ENCODE peak calls at places on chromosome 11, in seven cellular contexts. One of them, this sample, is unnamed.

GRCh38 chr11:132035736-132036135 is 665.3 kb downstream of the NTM start:
- DNase-seq in fibroblast of mammary gland: no peak
- DNase-seq in keratinocyte: no peak
- DNase-seq in SK-N-SH: peak
- DNase-seq in tibial artery: no peak
- DNase-seq in esophagus muscularis mucosa: no peak
- DNase-seq in foreskin keratinocyte: no peak
- DNase-seq in this sample: no peak

GRCh38 chr11:71391786-71392185 is 56.4 kb downstream of the DHCR7 start:
- DNase-seq in fibroblast of mammary gland: no peak
- DNase-seq in keratinocyte: no peak
- DNase-seq in SK-N-SH: no peak
- DNase-seq in tibial artery: no peak
- DNase-seq in esophagus muscularis mucosa: no peak
- DNase-seq in foreskin keratinocyte: no peak
- DNase-seq in this sample: no peak

GRCh38 chr11:76591416-76591815 is 79.1 kb downstream of the LRRC32 start:
- DNase-seq in fibroblast of mammary gland: no peak
- DNase-seq in keratinocyte: no peak
- DNase-seq in SK-N-SH: no peak
- DNase-seq in tibial artery: no peak
- DNase-seq in esophagus muscularis mucosa: no peak
- DNase-seq in foreskin keratinocyte: no peak
- DNase-seq in this sample: no peak

GRCh38 chr11:538431-539051 is 1.2 kb downstream of the LRRC56 start:
- DNase-seq in fibroblast of mammary gland: no peak
- DNase-seq in keratinocyte: no peak
- DNase-seq in SK-N-SH: no peak
- DNase-seq in tibial artery: no peak
- DNase-seq in esophagus muscularis mucosa: no peak
- DNase-seq in foreskin keratinocyte: no peak
- DNase-seq in this sample: peak

GRCh38 chr11:72579816-72580647 is 94.2 kb downstream of the PDE2A start:
- DNase-seq in fibroblast of mammary gland: no peak
- DNase-seq in keratinocyte: no peak
- DNase-seq in SK-N-SH: no peak
- DNase-seq in tibial artery: peak
- DNase-seq in esophagus muscularis mucosa: no peak
- DNase-seq in foreskin keratinocyte: no peak
- DNase-seq in this sample: no peak

GRCh38 chr11:65978391-65979238 is 17.1 kb downstream of the SART1 start:
- DNase-seq in fibroblast of mammary gland: no peak
- DNase-seq in keratinocyte: no peak
- DNase-seq in SK-N-SH: peak
- DNase-seq in tibial artery: no peak
- DNase-seq in esophagus muscularis mucosa: no peak
- DNase-seq in foreskin keratinocyte: no peak
- DNase-seq in this sample: no peak

GRCh38 chr11:763073-763463 is 14.2 kb downstream of the GATD1 start:
- DNase-seq in fibroblast of mammary gland: no peak
- DNase-seq in keratinocyte: no peak
- DNase-seq in SK-N-SH: peak
- DNase-seq in tibial artery: no peak
- DNase-seq in esophagus muscularis mucosa: no peak
- DNase-seq in foreskin keratinocyte: no peak
- DNase-seq in this sample: no peak

GRCh38 chr11:14179126-14179820 is 179.7 kb downstream of the RRAS2 start:
- DNase-seq in fibroblast of mammary gland: peak
- DNase-seq in keratinocyte: no peak
- DNase-seq in SK-N-SH: no peak
- DNase-seq in tibial artery: no peak
- DNase-seq in esophagus muscularis mucosa: peak
- DNase-seq in foreskin keratinocyte: no peak
- DNase-seq in this sample: no peak

GRCh38 chr11:3627291-3627690 is 14.5 kb downstream of the ART5 start:
- DNase-seq in fibroblast of mammary gland: peak
- DNase-seq in keratinocyte: no peak
- DNase-seq in SK-N-SH: no peak
- DNase-seq in tibial artery: peak
- DNase-seq in esophagus muscularis mucosa: no peak
- DNase-seq in foreskin keratinocyte: peak
- DNase-seq in this sample: no peak

GRCh38 chr11:528166-528814 is 7.1 kb downstream of the HRAS start:
- DNase-seq in fibroblast of mammary gland: no peak
- DNase-seq in keratinocyte: no peak
- DNase-seq in SK-N-SH: no peak
- DNase-seq in tibial artery: no peak
- DNase-seq in esophagus muscularis mucosa: no peak
- DNase-seq in foreskin keratinocyte: no peak
- DNase-seq in this sample: no peak

GRCh38 chr11:63761173-63761572 is 7.4 kb downstream of the ZFTA start:
- DNase-seq in fibroblast of mammary gland: no peak
- DNase-seq in keratinocyte: no peak
- DNase-seq in SK-N-SH: no peak
- DNase-seq in tibial artery: no peak
- DNase-seq in esophagus muscularis mucosa: no peak
- DNase-seq in foreskin keratinocyte: no peak
- DNase-seq in this sample: no peak

GRCh38 chr11:110251837-110252236 is 44.6 kb downstream of the RDX start:
- DNase-seq in fibroblast of mammary gland: peak
- DNase-seq in keratinocyte: no peak
- DNase-seq in SK-N-SH: no peak
- DNase-seq in tibial artery: no peak
- DNase-seq in esophagus muscularis mucosa: no peak
- DNase-seq in foreskin keratinocyte: peak
- DNase-seq in this sample: no peak

GRCh38 chr11:69306821-69307220 is 12.9 kb downstream of the MYEOV start:
- DNase-seq in fibroblast of mammary gland: no peak
- DNase-seq in keratinocyte: no peak
- DNase-seq in SK-N-SH: no peak
- DNase-seq in tibial artery: peak
- DNase-seq in esophagus muscularis mucosa: no peak
- DNase-seq in foreskin keratinocyte: no peak
- DNase-seq in this sample: no peak

GRCh38 chr11:46279393-46280099 is 2.1 kb downstream of the CREB3L1 start:
- DNase-seq in fibroblast of mammary gland: peak
- DNase-seq in keratinocyte: no peak
- DNase-seq in SK-N-SH: peak
- DNase-seq in tibial artery: no peak
- DNase-seq in esophagus muscularis mucosa: no peak
- DNase-seq in foreskin keratinocyte: no peak
- DNase-seq in this sample: peak

GRCh38 chr11:1336836-1337646 is 27.6 kb upstream of the TOLLIP start:
- DNase-seq in fibroblast of mammary gland: no peak
- DNase-seq in keratinocyte: no peak
- DNase-seq in SK-N-SH: peak
- DNase-seq in tibial artery: peak
- DNase-seq in esophagus muscularis mucosa: peak
- DNase-seq in foreskin keratinocyte: no peak
- DNase-seq in this sample: peak

GRCh38 chr11:34523053-34523452 is 9.5 kb upstream of the ELF5 start:
- DNase-seq in fibroblast of mammary gland: no peak
- DNase-seq in keratinocyte: no peak
- DNase-seq in SK-N-SH: peak
- DNase-seq in tibial artery: no peak
- DNase-seq in esophagus muscularis mucosa: no peak
- DNase-seq in foreskin keratinocyte: no peak
- DNase-seq in this sample: no peak

GRCh38 chr11:107477820-107478219 is 20.2 kb upstream of the CWF19L2 start:
- DNase-seq in fibroblast of mammary gland: no peak
- DNase-seq in keratinocyte: no peak
- DNase-seq in SK-N-SH: no peak
- DNase-seq in tibial artery: no peak
- DNase-seq in esophagus muscularis mucosa: no peak
- DNase-seq in foreskin keratinocyte: no peak
- DNase-seq in this sample: no peak

GRCh38 chr11:33412231-33412630 is 155.1 kb downstream of the HIPK3 start:
- DNase-seq in fibroblast of mammary gland: no peak
- DNase-seq in keratinocyte: no peak
- DNase-seq in SK-N-SH: no peak
- DNase-seq in tibial artery: no peak
- DNase-seq in esophagus muscularis mucosa: no peak
- DNase-seq in foreskin keratinocyte: no peak
- DNase-seq in this sample: no peak

GRCh38 chr11:12800032-12800671 is 125.9 kb downstream of the TEAD1 start:
- DNase-seq in fibroblast of mammary gland: peak
- DNase-seq in keratinocyte: no peak
- DNase-seq in SK-N-SH: peak
- DNase-seq in tibial artery: no peak
- DNase-seq in esophagus muscularis mucosa: no peak
- DNase-seq in foreskin keratinocyte: peak
- DNase-seq in this sample: no peak

GRCh38 chr11:64334764-64335741 is 5.0 kb upstream of the CCDC88B start:
- DNase-seq in fibroblast of mammary gland: peak
- DNase-seq in keratinocyte: peak
- DNase-seq in SK-N-SH: peak
- DNase-seq in tibial artery: peak
- DNase-seq in esophagus muscularis mucosa: no peak
- DNase-seq in foreskin keratinocyte: peak
- DNase-seq in this sample: no peak

GRCh38 chr11:116471608-116472007 is 301.2 kb downstream of the BUD13 start:
- DNase-seq in fibroblast of mammary gland: peak
- DNase-seq in keratinocyte: peak
- DNase-seq in SK-N-SH: no peak
- DNase-seq in tibial artery: no peak
- DNase-seq in esophagus muscularis mucosa: no peak
- DNase-seq in foreskin keratinocyte: peak
- DNase-seq in this sample: no peak

DNA sequence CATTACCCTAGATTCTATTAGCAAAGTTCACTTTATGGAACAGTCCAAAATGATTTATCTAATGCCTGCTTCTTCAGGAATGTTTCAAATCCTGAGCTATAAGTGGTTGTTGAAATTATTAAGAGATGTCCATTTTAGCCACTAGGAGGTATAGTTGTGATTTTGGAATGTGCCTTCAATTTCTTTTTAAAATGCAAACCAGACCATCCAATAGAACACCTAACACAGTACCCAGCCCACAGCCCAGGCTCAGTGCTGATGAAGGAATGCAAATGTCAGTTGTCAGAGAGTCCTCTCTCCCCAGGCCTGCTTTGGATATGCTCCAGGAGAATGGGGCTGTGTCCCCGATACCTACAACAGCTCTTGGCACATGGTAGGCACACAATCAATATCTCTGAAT is 85.8 kb upstream of the E2F8 start:
- DNase-seq in fibroblast of mammary gland: peak
- DNase-seq in keratinocyte: no peak
- DNase-seq in SK-N-SH: no peak
- DNase-seq in tibial artery: no peak
- DNase-seq in esophagus muscularis mucosa: no peak
- DNase-seq in foreskin keratinocyte: no peak
- DNase-seq in this sample: no peak
- TF ChIP-seq CTCF in fibroblast of mammary gland: peak
- TF ChIP-seq CTCF in keratinocyte: no peak
- TF ChIP-seq CTCF in SK-N-SH: peak
- TF ChIP-seq CTCF in tibial artery: peak
- TF ChIP-seq CTCF in esophagus muscularis mucosa: no peak
- TF ChIP-seq CTCF in foreskin keratinocyte: peak
- TF ChIP-seq CTCF in this sample: peak

GRCh38 chr11:92225563-92226308 is 1.1 kb downstream of the FAT3 start:
- DNase-seq in fibroblast of mammary gland: no peak
- DNase-seq in keratinocyte: no peak
- DNase-seq in SK-N-SH: peak
- DNase-seq in tibial artery: peak
- DNase-seq in esophagus muscularis mucosa: no peak
- DNase-seq in foreskin keratinocyte: no peak
- DNase-seq in this sample: no peak
- TF ChIP-seq CTCF in fibroblast of mammary gland: no peak
- TF ChIP-seq CTCF in keratinocyte: peak
- TF ChIP-seq CTCF in SK-N-SH: peak
- TF ChIP-seq CTCF in tibial artery: peak
- TF ChIP-seq CTCF in esophagus muscularis mucosa: peak
- TF ChIP-seq CTCF in foreskin keratinocyte: peak
- TF ChIP-seq CTCF in this sample: no peak

GRCh38 chr11:10623797-10624761 is 55.6 kb upstream of the LYVE1 start:
- DNase-seq in fibroblast of mammary gland: peak
- DNase-seq in keratinocyte: no peak
- DNase-seq in SK-N-SH: peak
- DNase-seq in tibial artery: peak
- DNase-seq in esophagus muscularis mucosa: no peak
- DNase-seq in foreskin keratinocyte: no peak
- DNase-seq in this sample: no peak
- TF ChIP-seq CTCF in fibroblast of mammary gland: peak
- TF ChIP-seq CTCF in keratinocyte: peak
- TF ChIP-seq CTCF in SK-N-SH: peak
- TF ChIP-seq CTCF in tibial artery: peak
- TF ChIP-seq CTCF in esophagus muscularis mucosa: peak
- TF ChIP-seq CTCF in foreskin keratinocyte: peak
- TF ChIP-seq CTCF in this sample: peak

GRCh38 chr11:93478841-93479240 is 64.3 kb downstream of the SMCO4 start:
- DNase-seq in fibroblast of mammary gland: no peak
- DNase-seq in keratinocyte: no peak
- DNase-seq in SK-N-SH: no peak
- DNase-seq in tibial artery: no peak
- DNase-seq in esophagus muscularis mucosa: peak
- DNase-seq in foreskin keratinocyte: no peak
- DNase-seq in this sample: no peak

GRCh38 chr11:93476796-93477195 is 66.4 kb downstream of the SMCO4 start:
- DNase-seq in fibroblast of mammary gland: peak
- DNase-seq in keratinocyte: peak
- DNase-seq in SK-N-SH: no peak
- DNase-seq in tibial artery: no peak
- DNase-seq in esophagus muscularis mucosa: peak
- DNase-seq in foreskin keratinocyte: peak
- DNase-seq in this sample: no peak

GRCh38 chr11:93480756-93481155 is 62.4 kb downstream of the SMCO4 start:
- DNase-seq in fibroblast of mammary gland: no peak
- DNase-seq in keratinocyte: no peak
- DNase-seq in SK-N-SH: no peak
- DNase-seq in tibial artery: no peak
- DNase-seq in esophagus muscularis mucosa: no peak
- DNase-seq in foreskin keratinocyte: no peak
- DNase-seq in this sample: no peak

GRCh38 chr11:93481279-93481678 is 61.9 kb downstream of the SMCO4 start:
- DNase-seq in fibroblast of mammary gland: no peak
- DNase-seq in keratinocyte: peak
- DNase-seq in SK-N-SH: no peak
- DNase-seq in tibial artery: no peak
- DNase-seq in esophagus muscularis mucosa: peak
- DNase-seq in foreskin keratinocyte: no peak
- DNase-seq in this sample: no peak

DNA sequence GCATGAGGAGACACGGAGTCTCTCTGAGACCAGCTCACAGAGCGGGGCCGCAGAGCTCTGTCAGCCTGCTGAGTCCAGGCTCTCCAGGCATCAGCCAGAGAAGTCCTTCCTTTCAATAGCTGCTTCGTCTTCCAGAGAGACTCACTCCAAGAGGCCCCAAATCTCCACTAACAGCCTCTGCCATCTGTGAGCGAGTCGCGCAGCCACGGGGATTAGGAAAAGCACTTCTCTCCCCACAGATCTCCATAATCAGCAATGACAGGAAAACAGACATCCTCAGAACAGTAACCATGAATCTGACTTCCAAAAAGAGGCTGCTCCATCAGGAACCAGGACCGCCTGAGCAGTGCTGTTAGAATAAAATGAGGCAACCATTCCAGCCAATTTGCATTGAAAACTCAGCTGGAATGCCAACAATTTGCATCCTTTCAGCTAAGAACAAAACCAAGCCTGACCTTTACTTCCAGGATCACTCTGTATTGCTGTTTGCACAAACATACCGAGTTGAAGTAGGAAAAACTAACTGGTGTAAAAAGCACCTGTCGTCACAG is 65.4 kb downstream of the SMCO4 start:
- DNase-seq in fibroblast of mammary gland: no peak
- DNase-seq in keratinocyte: no peak
- DNase-seq in SK-N-SH: no peak
- DNase-seq in tibial artery: no peak
- DNase-seq in esophagus muscularis mucosa: peak
- DNase-seq in foreskin keratinocyte: no peak
- DNase-seq in this sample: no peak
- TF ChIP-seq CTCF in fibroblast of mammary gland: no peak
- TF ChIP-seq CTCF in keratinocyte: no peak
- TF ChIP-seq CTCF in SK-N-SH: no peak
- TF ChIP-seq CTCF in tibial artery: no peak
- TF ChIP-seq CTCF in esophagus muscularis mucosa: no peak
- TF ChIP-seq CTCF in foreskin keratinocyte: no peak
- TF ChIP-seq CTCF in this sample: no peak

This sample was measured in left ventricle myocardium inferior.